ENCODE peak calls at places on chromosome 16, in eight cellular contexts. M is amygdala; S is A673; I is heart right ventricle; Z is iPS-NIHi11; N is activated CD8-positive, alpha-beta memory T cell treated with anti-CD3 and anti-CD28 coated beads, Interleukin-2, amount 50 U/mL, for 48 hours; T is Calu3; E is substantia nigra. U is an unnamed sample.

GRCh38 chr16:10756574-10756973 is 12.9 kb downstream of the NUBP1 start:
- DNase-seq in M (no peak), S (no peak), I (no peak), Z (no peak), N (no peak), T (no peak), E (no peak), U (no peak)

GRCh38 chr16:81004646-81005353 is 1.9 kb downstream of the CMC2 start:
- DNase-seq in M (no peak), S (peak), I (no peak), Z (peak), N (no peak), T (peak), E (no peak), U (peak)

GRCh38 chr16:11349599-11350276 is 4.5 kb downstream of the RMI2 start:
- DNase-seq in M (peak), S (peak), I (peak), Z (no peak), N (no peak), T (no peak), E (no peak), U (no peak)

GRCh38 chr16:22372882-22373661 is 1.3 kb downstream of the CDR2 start:
- DNase-seq in M (no peak), S (peak), I (no peak), Z (no peak), N (no peak), T (no peak), E (no peak), U (no peak)

GRCh38 chr16:67884-68789 is 4.3 kb downstream of the RHBDF1 start:
- DNase-seq in M (no peak), S (no peak), I (peak), Z (no peak), N (no peak), T (no peak), E (no peak), U (no peak)

GRCh38 chr16:70395345-70395901 is 43.5 kb downstream of the ST3GAL2 start:
- DNase-seq in M (no peak), S (peak), I (peak), Z (peak), N (peak), T (peak), E (no peak), U (no peak)

GRCh38 chr16:53775821-53776431 is 72.0 kb downstream of the FTO start:
- DNase-seq in M (no peak), S (peak), I (peak), Z (no peak), N (no peak), T (peak), E (no peak), U (peak)

GRCh38 chr16:69798466-69798865 is 36.3 kb downstream of the WWP2 start:
- DNase-seq in M (peak), S (peak), I (no peak), Z (no peak), N (no peak), T (no peak), E (no peak), U (no peak)

GRCh38 chr16:57388359-57389086 is 16.0 kb upstream of the CCL17 start:
- DNase-seq in M (no peak), S (no peak), I (no peak), Z (no peak), N (no peak), T (peak), E (no peak), U (no peak)

GRCh38 chr16:84643180-84643583 is 5.1 kb upstream of the KLHL36 start:
- DNase-seq in M (no peak), S (no peak), I (peak), Z (no peak), N (no peak), T (no peak), E (no peak), U (no peak)

GRCh38 chr16:57863434-57864160 is 61.3 kb upstream of the KIFC3 start:
- DNase-seq in M (no peak), S (peak), I (peak), Z (peak), N (no peak), T (peak), E (no peak), U (peak)

GRCh38 chr16:78045865-78046581 is 23.7 kb downstream of the CLEC3A start:
- DNase-seq in M (peak), S (peak), I (peak), Z (peak), N (peak), T (no peak), E (peak), U (no peak)

GRCh38 chr16:54546481-54546880 is 259.9 kb upstream of the IRX3 start:
- DNase-seq in M (no peak), S (peak), I (no peak), Z (no peak), N (no peak), T (no peak), E (no peak), U (no peak)

GRCh38 chr16:83768976-83769375 is 38.8 kb upstream of the HSBP1 start:
- DNase-seq in M (no peak), S (no peak), I (no peak), Z (no peak), N (no peak), T (no peak), E (no peak), U (no peak)

GRCh38 chr16:76668207-76668725 is 391.1 kb downstream of the CNTNAP4 start:
- DNase-seq in M (no peak), S (peak), I (no peak), Z (peak), N (no peak), T (peak), E (no peak), U (no peak)

GRCh38 chr16:27169511-27170071 is 33.7 kb upstream of the KDM8 start:
- DNase-seq in M (no peak), S (no peak), I (no peak), Z (peak), N (peak), T (peak), E (no peak), U (peak)

GRCh38 chr16:49352923-49353322 is 20.7 kb upstream of the C16orf78 start:
- DNase-seq in M (no peak), S (peak), I (no peak), Z (peak), N (no peak), T (peak), E (no peak), U (no peak)

GRCh38 chr16:87725596-87726235 is 40.1 kb downstream of the KLHDC4 start:
- DNase-seq in M (no peak), S (peak), I (no peak), Z (no peak), N (no peak), T (no peak), E (no peak), U (no peak)

GRCh38 chr16:51155199-51155607 is 4.1 kb upstream of the SALL1 start:
- DNase-seq in M (no peak), S (peak), I (no peak), Z (peak), N (no peak), T (no peak), E (no peak), U (no peak)

GRCh38 chr16:65049679-65050078 is 72.2 kb downstream of the CDH11 start:
- DNase-seq in M (no peak), S (no peak), I (no peak), Z (no peak), N (no peak), T (no peak), E (no peak), U (no peak)

GRCh38 chr16:67207116-67207856 is 8.4 kb downstream of the ELMO3 start:
- DNase-seq in M (no peak), S (no peak), I (no peak), Z (peak), N (no peak), T (no peak), E (no peak), U (no peak)

GRCh38 chr16:49484454-49484853 is 110.8 kb downstream of the C16orf78 start:
- DNase-seq in M (no peak), S (peak), I (peak), Z (peak), N (no peak), T (no peak), E (no peak), U (no peak)

GRCh38 chr16:81105946-81106345 is 9.8 kb upstream of the GCSH start:
- DNase-seq in M (no peak), S (no peak), I (no peak), Z (no peak), N (no peak), T (no peak), E (no peak), U (no peak)

GRCh38 chr16:50303605-50304466 is 37.5 kb downstream of the ADCY7 start:
- DNase-seq in M (no peak), S (no peak), I (no peak), Z (peak), N (peak), T (no peak), E (no peak), U (no peak)

GRCh38 chr16:25089346-25089745 is 22.2 kb upstream of the LCMT1 start:
- DNase-seq in M (no peak), S (no peak), I (no peak), Z (no peak), N (no peak), T (no peak), E (no peak), U (no peak)

GRCh38 chr16:53071748-53072301 is 17.0 kb downstream of the CHD9 start:
- DNase-seq in M (no peak), S (peak), I (peak), Z (no peak), N (no peak), T (no peak), E (no peak), U (no peak)

GRCh38 chr16:70701036-70701435 is 15.2 kb upstream of the MTSS2 start:
- DNase-seq in M (no peak), S (no peak), I (no peak), Z (no peak), N (no peak), T (no peak), E (no peak), U (no peak)

GRCh38 chr16:1984347-1985225 is 593 bp downstream of the GFER start:
- DNase-seq in M (no peak), S (no peak), I (no peak), Z (no peak), N (no peak), T (no peak), E (no peak), U (no peak)

GRCh38 chr16:25198021-25198420 is 18.7 kb upstream of the AQP8 start:
- DNase-seq in M (no peak), S (no peak), I (no peak), Z (no peak), N (no peak), T (no peak), E (no peak), U (no peak)

GRCh38 chr16:78175287-78175686 is 75.8 kb downstream of the WWOX start:
- DNase-seq in M (no peak), S (no peak), I (no peak), Z (no peak), N (no peak), T (no peak), E (no peak), U (no peak)

U was measured in NCI-H2029 treated with DMSO at 0.1 percent for 48 hours.